ENCODE peak calls at places on chromosomes 2 and 18, in seven cellular contexts. T, O, Q, X, W, G and A are unnamed samples.

GRCh38 chr18:70288851-70289328 is at the start of gene SOCS6:
- DNase-seq in Q (peak), O (peak), G (peak), W (peak), T (peak), X (peak), A (peak)

GRCh38 chr18:70154591-70155194 is 50.8 kb downstream of the RTTN start:
- DNase-seq in O (peak), W (no peak), Q (no peak), X (peak), T (peak), G (no peak), A (no peak)

GRCh38 chr2:120783969-120784372 is 48.3 kb downstream of the GLI2 start:
- DNase-seq in Q (no peak), G (no peak), T (no peak), O (no peak), W (no peak), X (no peak), A (no peak)

GRCh38 chr18:53261241-53261640 is 921.2 kb downstream of the DCC start:
- DNase-seq in T (no peak), O (no peak), W (no peak), X (no peak), Q (no peak), G (no peak), A (no peak)

GRCh38 chr2:60358471-60358870 is 195.0 kb downstream of the BCL11A start:
- DNase-seq in W (no peak), X (no peak), O (no peak), G (no peak), T (no peak), Q (no peak), A (no peak)

GRCh38 chr2:168136392-168136977 is 110.9 kb downstream of the STK39 start:
- DNase-seq in X (peak), O (peak), Q (no peak), T (peak), G (no peak), W (peak), A (no peak)

GRCh38 chr2:237533668-237534138 is 32.7 kb upstream of the PRLH start:
- DNase-seq in G (no peak), O (peak), T (no peak), Q (no peak), W (peak), X (peak), A (no peak)

GRCh38 chr2:191660575-191660974 is 17.4 kb upstream of the NABP1 start:
- DNase-seq in O (no peak), W (no peak), X (no peak), G (no peak), Q (no peak), T (no peak), A (no peak)

GRCh38 chr18:6086731-6087130 is 191.4 kb upstream of the TMEM200C start:
- DNase-seq in Q (no peak), W (no peak), T (peak), O (no peak), X (no peak), G (no peak), A (no peak)

GRCh38 chr2:229798446-229799147 is 84.2 kb upstream of the DNER start:
- DNase-seq in X (no peak), W (no peak), Q (no peak), G (no peak), T (peak), O (peak), A (no peak)

GRCh38 chr2:39704540-39704939 is 38.8 kb downstream of the TMEM178A start:
- DNase-seq in X (no peak), Q (no peak), W (no peak), O (no peak), G (no peak), T (no peak), A (no peak)

GRCh38 chr2:215826376-215826775 is 187.0 kb downstream of the MREG start:
- DNase-seq in G (no peak), X (no peak), W (no peak), O (no peak), T (no peak), Q (no peak), A (no peak)

GRCh38 chr18:9417081-9417841 is 58.1 kb upstream of the RALBP1 start:
- DNase-seq in Q (peak), W (no peak), X (peak), G (peak), O (peak), T (peak), A (no peak)
- H3K4me3 ChIP-seq in Q (peak), W (no peak), X (no peak), G (peak), O (peak), T (no peak), A (no peak)

GRCh38 chr2:127359520-127359919 is 28.3 kb downstream of the MAP3K2 start:
- DNase-seq in X (no peak), W (no peak), T (no peak), O (no peak), G (no peak), Q (no peak), A (no peak)
- TF ChIP-seq CTCF in X (no peak), W (no peak), T (no peak), O (no peak), G (no peak), Q (no peak), A (no peak)

GRCh38 chr2:15913146-15913545 is 27.2 kb upstream of the MYCN start:
- DNase-seq in W (peak), O (no peak), Q (no peak), T (no peak), G (no peak), X (no peak), A (no peak)
- H3K4me3 ChIP-seq in W (no peak), O (no peak), Q (no peak), T (no peak), G (no peak), X (no peak), A (no peak)

GRCh38 chr2:128311755-128312341 is 6.8 kb downstream of the HS6ST1 start:
- DNase-seq in Q (no peak), T (no peak), W (no peak), O (no peak), X (no peak), G (peak), A (no peak)
- TF ChIP-seq CTCF in Q (no peak), T (no peak), W (no peak), O (no peak), X (no peak), G (no peak), A (no peak)

DNA sequence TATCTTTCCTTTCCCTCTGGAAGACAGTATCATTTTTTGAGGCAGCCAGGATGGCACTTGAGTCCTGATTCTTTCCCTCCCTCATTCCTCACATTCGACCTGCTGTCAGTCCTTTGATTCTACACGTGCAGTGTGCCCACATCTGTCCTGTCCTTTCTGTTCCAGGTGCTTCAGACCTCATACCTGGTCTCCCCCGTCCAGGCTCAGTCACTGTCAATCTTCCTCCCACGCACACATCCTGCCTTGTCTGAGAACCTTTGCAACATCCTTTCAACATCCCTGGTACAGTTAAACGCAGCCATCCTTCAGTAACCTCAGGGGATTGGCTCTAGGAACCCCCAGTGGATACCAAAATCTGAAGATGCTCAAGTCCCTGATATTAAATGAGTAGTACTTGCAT is 10.1 kb downstream of the BCL2 start:
- DNase-seq in W (no peak), Q (no peak), O (no peak), T (no peak), G (no peak), X (no peak), A (no peak)
- H3K4me3 ChIP-seq in W (no peak), Q (no peak), O (no peak), T (no peak), G (no peak), X (no peak), A (no peak)

GRCh38 chr2:177346192-177346591 is 46.4 kb upstream of the AGPS start:
- DNase-seq in X (no peak), T (no peak), Q (no peak), O (no peak), W (no peak), G (no peak), A (no peak)

GRCh38 chr2:177343773-177344172 is 48.8 kb upstream of the AGPS start:
- DNase-seq in X (no peak), Q (no peak), O (no peak), W (no peak), T (no peak), G (no peak), A (no peak)

GRCh38 chr2:177342736-177343135 is 49.8 kb upstream of the AGPS start:
- DNase-seq in T (no peak), O (no peak), Q (no peak), W (no peak), G (no peak), X (no peak), A (no peak)

GRCh38 chr2:177347570-177347969 is 45.0 kb upstream of the AGPS start:
- DNase-seq in X (no peak), O (no peak), Q (no peak), T (no peak), W (no peak), G (no peak), A (no peak)

GRCh38 chr2:177344316-177344715 is 48.3 kb upstream of the AGPS start:
- DNase-seq in Q (no peak), O (no peak), T (no peak), W (no peak), X (no peak), G (no peak), A (no peak)
- TF ChIP-seq CTCF in Q (no peak), O (no peak), T (no peak), W (no peak), X (no peak), G (no peak), A (peak)

GRCh38 chr2:157827377-157827776 is 48.8 kb downstream of the ACVR1 start:
- DNase-seq in Q (no peak), T (no peak), W (no peak), X (no peak), O (no peak), G (no peak), A (no peak)

GRCh38 chr2:157835425-157835824 is 40.7 kb downstream of the ACVR1 start:
- DNase-seq in T (no peak), W (no peak), X (no peak), O (no peak), G (no peak), Q (no peak), A (no peak)

GRCh38 chr2:157833721-157834120 is 42.4 kb downstream of the ACVR1 start:
- DNase-seq in T (no peak), W (no peak), O (no peak), Q (no peak), G (no peak), X (no peak), A (no peak)

GRCh38 chr2:157830696-157831570 is 45.2 kb downstream of the ACVR1 start:
- DNase-seq in T (peak), X (peak), Q (no peak), G (no peak), O (peak), W (no peak), A (no peak)

GRCh38 chr2:157831573-157832315 is 44.4 kb downstream of the ACVR1 start:
- DNase-seq in X (no peak), G (no peak), T (no peak), W (no peak), Q (no peak), O (no peak), A (no peak)
- H3K4me3 ChIP-seq in X (no peak), G (no peak), T (no peak), W (no peak), Q (no peak), O (no peak), A (no peak)